ENCODE peak calls at places on chromosomes 4 and X, in seven cellular contexts. One of them, this sample, is unnamed.

GRCh38 chr4:157045507-157046127 is 30.3 kb upstream of the GLRB start:
- DNase-seq in ovary: peak
- DNase-seq in heart right ventricle: no peak
- DNase-seq in breast epithelium: no peak
- DNase-seq in fibroblast of mammary gland: peak
- DNase-seq in cardiac fibroblast: peak
- DNase-seq in psoas muscle: no peak
- DNase-seq in this sample: no peak

GRCh38 chrX:2732076-2732475 is 19.8 kb upstream of the XG start:
- DNase-seq in psoas muscle: no peak
- DNase-seq in cardiac fibroblast: no peak
- DNase-seq in fibroblast of mammary gland: no peak
- DNase-seq in breast epithelium: no peak
- DNase-seq in heart right ventricle: no peak
- DNase-seq in ovary: no peak
- DNase-seq in this sample: no peak

GRCh38 chr4:1039493-1040343 is 28.3 kb downstream of the FGFRL1 start:
- DNase-seq in breast epithelium: no peak
- DNase-seq in ovary: peak
- DNase-seq in psoas muscle: no peak
- DNase-seq in heart right ventricle: no peak
- DNase-seq in fibroblast of mammary gland: peak
- DNase-seq in cardiac fibroblast: peak
- DNase-seq in this sample: no peak

GRCh38 chr4:20684852-20685763 is 15.2 kb upstream of the PACRGL start:
- DNase-seq in breast epithelium: no peak
- DNase-seq in psoas muscle: no peak
- DNase-seq in cardiac fibroblast: peak
- DNase-seq in heart right ventricle: no peak
- DNase-seq in fibroblast of mammary gland: peak
- DNase-seq in ovary: no peak
- DNase-seq in this sample: no peak

GRCh38 chr4:147924604-147925412 is 192.9 kb downstream of the ARHGAP10 start:
- DNase-seq in breast epithelium: no peak
- DNase-seq in cardiac fibroblast: peak
- DNase-seq in fibroblast of mammary gland: peak
- DNase-seq in ovary: peak
- DNase-seq in heart right ventricle: peak
- DNase-seq in psoas muscle: no peak
- DNase-seq in this sample: no peak

GRCh38 chrX:129792586-129793291 is 13.0 kb downstream of the SASH3 start:
- DNase-seq in fibroblast of mammary gland: no peak
- DNase-seq in cardiac fibroblast: no peak
- DNase-seq in heart right ventricle: no peak
- DNase-seq in psoas muscle: no peak
- DNase-seq in breast epithelium: no peak
- DNase-seq in ovary: no peak
- DNase-seq in this sample: no peak

GRCh38 chr4:53450773-53451172 is 73.3 kb downstream of the FIP1L1 start:
- DNase-seq in heart right ventricle: no peak
- DNase-seq in psoas muscle: no peak
- DNase-seq in fibroblast of mammary gland: peak
- DNase-seq in breast epithelium: no peak
- DNase-seq in ovary: no peak
- DNase-seq in cardiac fibroblast: no peak
- DNase-seq in this sample: no peak

GRCh38 chr4:166482755-166483154 is 609.7 kb downstream of the TLL1 start:
- DNase-seq in heart right ventricle: no peak
- DNase-seq in ovary: no peak
- DNase-seq in fibroblast of mammary gland: no peak
- DNase-seq in breast epithelium: no peak
- DNase-seq in psoas muscle: no peak
- DNase-seq in cardiac fibroblast: no peak
- DNase-seq in this sample: no peak

GRCh38 chr4:112178731-112179130 is 33.5 kb downstream of the FAM241A start:
- DNase-seq in ovary: no peak
- DNase-seq in fibroblast of mammary gland: peak
- DNase-seq in breast epithelium: no peak
- DNase-seq in heart right ventricle: no peak
- DNase-seq in cardiac fibroblast: no peak
- DNase-seq in psoas muscle: no peak
- DNase-seq in this sample: no peak
- H3K4me3 ChIP-seq in ovary: no peak
- H3K4me3 ChIP-seq in fibroblast of mammary gland: no peak
- H3K4me3 ChIP-seq in breast epithelium: no peak
- H3K4me3 ChIP-seq in heart right ventricle: no peak
- H3K4me3 ChIP-seq in cardiac fibroblast: no peak
- H3K4me3 ChIP-seq in psoas muscle: no peak
- H3K4me3 ChIP-seq in this sample: no peak

GRCh38 chr4:73673286-73673685 is 53.0 kb upstream of the RASSF6 start:
- DNase-seq in breast epithelium: no peak
- DNase-seq in fibroblast of mammary gland: no peak
- DNase-seq in cardiac fibroblast: peak
- DNase-seq in heart right ventricle: no peak
- DNase-seq in ovary: no peak
- DNase-seq in psoas muscle: no peak
- DNase-seq in this sample: no peak

GRCh38 chr4:73668806-73669205 is 48.6 kb upstream of the RASSF6 start:
- DNase-seq in heart right ventricle: no peak
- DNase-seq in breast epithelium: no peak
- DNase-seq in psoas muscle: no peak
- DNase-seq in cardiac fibroblast: peak
- DNase-seq in fibroblast of mammary gland: peak
- DNase-seq in ovary: no peak
- DNase-seq in this sample: no peak

GRCh38 chr4:73664470-73664869 is 44.2 kb upstream of the RASSF6 start:
- DNase-seq in breast epithelium: no peak
- DNase-seq in cardiac fibroblast: peak
- DNase-seq in psoas muscle: no peak
- DNase-seq in heart right ventricle: no peak
- DNase-seq in ovary: no peak
- DNase-seq in fibroblast of mammary gland: no peak
- DNase-seq in this sample: no peak

GRCh38 chr4:73674451-73674919 is 54.2 kb upstream of the RASSF6 start:
- DNase-seq in fibroblast of mammary gland: peak
- DNase-seq in breast epithelium: no peak
- DNase-seq in ovary: no peak
- DNase-seq in cardiac fibroblast: peak
- DNase-seq in heart right ventricle: no peak
- DNase-seq in psoas muscle: no peak
- DNase-seq in this sample: no peak

DNA sequence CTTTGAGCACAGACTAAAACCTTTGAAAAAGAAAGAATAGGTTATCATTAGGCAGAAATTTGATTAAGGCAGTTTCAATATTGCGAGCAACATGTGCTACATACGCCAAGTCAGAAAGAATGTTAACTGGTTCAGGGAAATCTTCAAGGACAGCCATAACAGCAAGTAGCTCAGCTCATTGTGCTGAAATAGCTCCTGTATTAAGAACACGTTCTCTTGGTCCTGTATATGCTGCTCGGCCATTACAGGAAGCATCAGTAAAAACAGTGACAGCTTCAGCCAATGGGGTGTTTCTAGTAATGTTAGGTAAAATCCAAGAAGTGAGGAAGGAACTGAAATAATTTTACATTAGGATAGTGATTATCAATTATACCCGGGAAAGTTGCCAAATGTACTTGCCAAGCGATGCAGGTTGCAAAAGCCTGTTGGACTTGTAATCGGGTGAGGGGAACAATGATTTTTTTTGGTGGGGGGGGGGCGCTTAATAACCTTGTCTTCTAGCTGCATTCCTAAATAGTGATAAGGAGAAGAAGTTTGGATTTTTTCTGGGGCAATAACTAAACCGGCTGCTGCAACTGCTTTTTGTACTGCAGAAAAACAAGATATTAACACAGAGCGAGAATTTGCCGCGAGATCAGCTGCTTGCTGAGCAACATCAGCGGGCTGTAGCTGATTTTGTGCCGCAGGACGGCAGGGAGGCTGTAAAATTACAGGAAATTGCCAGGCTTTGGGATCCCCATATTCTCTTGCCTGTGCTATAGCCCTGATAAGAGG is 49.4 kb upstream of the RASSF6 start:
- DNase-seq in psoas muscle: no peak
- DNase-seq in fibroblast of mammary gland: no peak
- DNase-seq in breast epithelium: no peak
- DNase-seq in cardiac fibroblast: peak
- DNase-seq in heart right ventricle: no peak
- DNase-seq in ovary: peak
- DNase-seq in this sample: no peak
- H3K4me3 ChIP-seq in psoas muscle: no peak
- H3K4me3 ChIP-seq in fibroblast of mammary gland: no peak
- H3K4me3 ChIP-seq in breast epithelium: no peak
- H3K4me3 ChIP-seq in cardiac fibroblast: no peak
- H3K4me3 ChIP-seq in heart right ventricle: no peak
- H3K4me3 ChIP-seq in ovary: no peak
- H3K4me3 ChIP-seq in this sample: no peak

DNA sequence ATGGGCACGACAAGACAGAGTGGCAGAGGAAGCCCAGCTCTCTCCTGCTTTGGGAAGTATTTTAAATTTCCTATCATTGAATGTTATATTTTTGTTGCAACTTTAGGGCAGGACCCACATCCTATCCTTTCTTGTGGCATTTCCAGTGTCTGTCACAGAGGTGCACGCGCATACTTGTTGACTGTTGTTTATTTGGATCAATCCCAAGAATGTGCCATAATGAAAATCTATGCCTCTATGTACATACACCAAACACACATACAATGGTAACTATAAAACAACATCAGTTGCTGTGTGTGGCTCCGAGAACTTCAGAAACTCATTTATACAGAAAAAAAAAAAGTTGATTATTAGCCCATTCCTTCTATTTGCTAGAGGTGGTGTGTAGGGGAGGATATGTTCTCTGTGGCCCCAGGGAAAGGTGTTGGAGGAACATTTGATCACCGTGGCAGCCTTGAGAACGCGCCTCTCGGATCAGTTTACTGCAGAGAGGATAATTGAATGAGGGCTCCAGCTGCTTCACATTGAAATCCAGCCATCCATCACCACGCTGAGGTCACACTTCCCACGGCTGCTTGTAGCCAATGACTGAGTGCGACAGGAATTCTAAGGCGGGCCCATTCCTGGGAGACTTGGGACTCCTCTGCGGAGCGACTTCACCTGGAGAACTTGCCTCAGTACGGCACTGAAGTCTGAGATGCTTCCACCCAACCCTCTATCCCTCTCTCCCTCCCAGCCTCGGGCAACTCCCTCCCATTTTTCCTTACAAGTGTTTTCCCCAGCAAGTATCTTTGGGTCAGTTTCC is 19.6 kb downstream of the SMPX start:
- DNase-seq in fibroblast of mammary gland: no peak
- DNase-seq in psoas muscle: peak
- DNase-seq in cardiac fibroblast: no peak
- DNase-seq in ovary: no peak
- DNase-seq in breast epithelium: no peak
- DNase-seq in heart right ventricle: no peak
- DNase-seq in this sample: no peak
- H3K4me3 ChIP-seq in fibroblast of mammary gland: no peak
- H3K4me3 ChIP-seq in psoas muscle: no peak
- H3K4me3 ChIP-seq in cardiac fibroblast: no peak
- H3K4me3 ChIP-seq in ovary: no peak
- H3K4me3 ChIP-seq in breast epithelium: no peak
- H3K4me3 ChIP-seq in heart right ventricle: no peak
- H3K4me3 ChIP-seq in this sample: no peak

GRCh38 chr4:84481077-84481878 is 17.8 kb downstream of the NKX6-1 start:
- DNase-seq in fibroblast of mammary gland: no peak
- DNase-seq in breast epithelium: no peak
- DNase-seq in heart right ventricle: no peak
- DNase-seq in ovary: no peak
- DNase-seq in psoas muscle: no peak
- DNase-seq in cardiac fibroblast: no peak
- DNase-seq in this sample: no peak
- H3K4me3 ChIP-seq in fibroblast of mammary gland: no peak
- H3K4me3 ChIP-seq in breast epithelium: peak
- H3K4me3 ChIP-seq in heart right ventricle: no peak
- H3K4me3 ChIP-seq in ovary: no peak
- H3K4me3 ChIP-seq in psoas muscle: no peak
- H3K4me3 ChIP-seq in cardiac fibroblast: no peak
- H3K4me3 ChIP-seq in this sample: no peak

GRCh38 chr4:16196482-16197393 is 29.5 kb downstream of the TAPT1 start:
- DNase-seq in breast epithelium: no peak
- DNase-seq in ovary: no peak
- DNase-seq in psoas muscle: no peak
- DNase-seq in fibroblast of mammary gland: peak
- DNase-seq in cardiac fibroblast: peak
- DNase-seq in heart right ventricle: peak
- DNase-seq in this sample: no peak
- H3K4me3 ChIP-seq in breast epithelium: peak
- H3K4me3 ChIP-seq in ovary: no peak
- H3K4me3 ChIP-seq in psoas muscle: peak
- H3K4me3 ChIP-seq in fibroblast of mammary gland: no peak
- H3K4me3 ChIP-seq in cardiac fibroblast: peak
- H3K4me3 ChIP-seq in heart right ventricle: peak
- H3K4me3 ChIP-seq in this sample: no peak

DNA sequence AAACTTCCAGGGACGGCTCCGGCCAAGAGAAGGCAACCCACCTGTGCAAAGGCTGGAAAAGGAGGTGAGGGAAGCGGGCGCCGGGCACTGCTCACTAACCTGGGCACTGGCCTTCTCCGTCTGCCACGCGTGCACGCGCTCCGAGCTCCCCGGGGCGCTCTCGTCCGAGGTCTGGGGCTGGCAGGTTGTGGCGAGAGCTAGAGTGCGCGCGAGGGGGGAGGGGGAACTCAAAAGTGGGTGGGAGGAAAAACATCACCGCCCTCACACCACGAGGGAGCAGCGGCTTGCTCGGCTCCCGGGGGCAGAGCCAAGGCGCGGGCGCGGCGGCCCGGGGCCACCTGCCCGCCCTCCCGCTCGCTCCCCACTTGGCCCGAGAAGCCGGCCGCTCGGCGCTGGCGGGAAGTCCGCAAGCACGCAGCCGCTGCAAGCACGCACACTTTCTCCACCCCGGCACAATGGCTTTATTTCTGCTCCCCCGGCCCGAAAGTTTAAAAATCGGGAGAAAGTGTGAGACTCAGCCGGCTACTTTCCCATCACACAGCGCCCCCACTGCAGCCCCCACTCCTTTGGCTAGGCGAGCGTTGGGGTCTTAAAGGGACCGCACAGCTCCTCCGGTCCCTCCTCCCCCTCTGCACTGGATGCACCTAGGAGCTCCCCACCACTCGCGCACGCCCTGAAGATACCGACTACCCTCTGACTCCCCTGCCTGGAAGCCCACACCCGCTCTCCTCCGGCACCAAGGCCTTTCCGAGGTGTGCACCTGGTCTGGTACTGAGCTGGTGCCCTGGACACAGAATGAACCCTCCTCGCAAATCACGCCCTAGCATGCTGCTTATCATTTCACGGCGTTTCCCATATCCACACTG is at the start of gene CHRDL1:
- DNase-seq in fibroblast of mammary gland: peak
- DNase-seq in psoas muscle: peak
- DNase-seq in breast epithelium: no peak
- DNase-seq in heart right ventricle: no peak
- DNase-seq in ovary: peak
- DNase-seq in cardiac fibroblast: no peak
- DNase-seq in this sample: peak
- H3K4me3 ChIP-seq in fibroblast of mammary gland: peak
- H3K4me3 ChIP-seq in psoas muscle: peak
- H3K4me3 ChIP-seq in breast epithelium: peak
- H3K4me3 ChIP-seq in heart right ventricle: peak
- H3K4me3 ChIP-seq in ovary: peak
- H3K4me3 ChIP-seq in cardiac fibroblast: no peak
- H3K4me3 ChIP-seq in this sample: peak